ENCODE peak calls at places on chromosomes 7 and 10, in six cellular contexts. C is kidney; X is SW480; T is kidney tubule cell; O is effector memory CD8-positive, alpha-beta T cell; D is left ventricle myocardium inferior. J is an unnamed sample.

GRCh38 chr7:107070710-107071109 is 26.2 kb downstream of the PRKAR2B start:
- DNase-seq in O (no peak), C (no peak), X (no peak), D (no peak), T (no peak), J (no peak)

GRCh38 chr7:126799541-126799940 is 453.2 kb downstream of the GRM8 start:
- DNase-seq in T (no peak), D (no peak), O (no peak), X (no peak), C (no peak), J (no peak)

GRCh38 chr7:138889566-138889965 is 91.6 kb upstream of the ATP6V0A4 start:
- DNase-seq in X (peak; percentile 36), O (no peak), C (no peak), T (no peak), D (no peak), J (no peak)

GRCh38 chr7:106032295-106032694 is 69.2 kb downstream of the CDHR3 start:
- DNase-seq in T (no peak), D (no peak), O (no peak), X (no peak), C (no peak), J (no peak)

GRCh38 chr10:132677905-132678298 is 108.0 kb downstream of the NKX6-2 start:
- DNase-seq in T (no peak), C (peak; percentile 43), D (no peak), O (no peak), X (no peak), J (no peak)

GRCh38 chr7:122219253-122219865 is 75.3 kb upstream of the AASS start:
- DNase-seq in T (peak; percentile 32), D (no peak), O (no peak), C (no peak), X (no peak), J (no peak)

GRCh38 chr10:69262249-69262864 is 15.9 kb upstream of the HK1 start:
- DNase-seq in O (no peak), T (no peak), X (no peak), D (no peak), C (no peak), J (no peak)

GRCh38 chr10:69881202-69881601 is 79.5 kb downstream of the COL13A1 start:
- DNase-seq in X (no peak), T (no peak), D (no peak), C (peak; percentile 51), O (no peak), J (no peak)

GRCh38 chr7:23106801-23107713 is 1.5 kb downstream of the KLHL7 start:
- DNase-seq in D (no peak), T (peak; percentile 21), O (no peak), X (no peak), C (no peak), J (no peak)

GRCh38 chr7:45089314-45089891 is 634 bp upstream of the NACAD start:
- DNase-seq in D (peak; percentile 56), X (peak; percentile 76), T (peak; percentile 72), O (peak; percentile 57), C (peak; percentile 88), J (peak; percentile 46)

GRCh38 chr7:69825031-69825681 is 226.9 kb downstream of the AUTS2 start:
- DNase-seq in D (no peak), T (no peak), X (no peak), C (no peak), O (no peak), J (no peak)

GRCh38 chr10:79137404-79137803 is 68.6 kb downstream of the ZMIZ1 start:
- DNase-seq in D (no peak), X (no peak), C (no peak), T (no peak), O (no peak), J (no peak)

GRCh38 chr10:6737080-6737641 is 157.1 kb upstream of the PRKCQ start:
- DNase-seq in C (no peak), X (peak; percentile 58), O (no peak), D (no peak), T (peak; percentile 89), J (no peak)

GRCh38 chr7:42739591-42739990 is 172.3 kb downstream of the C7orf25 start:
- DNase-seq in D (peak; percentile 46), O (no peak), X (no peak), C (no peak), T (no peak), J (no peak)

GRCh38 chr7:18421297-18422004 is 74.1 kb upstream of the HDAC9 start:
- DNase-seq in D (no peak), C (no peak), X (no peak), O (no peak), T (peak; percentile 58), J (no peak)

GRCh38 chr7:31687024-31687423 is at the start of gene PPP1R17:
- DNase-seq in C (no peak), O (no peak), D (peak; percentile 34), T (no peak), X (no peak), J (no peak)

GRCh38 chr7:1899201-1899600 is 229.1 kb downstream of the ELFN1 start:
- DNase-seq in C (peak; percentile 87), T (no peak), O (no peak), X (no peak), D (no peak), J (no peak)

GRCh38 chr10:119259345-119259744 is 52.0 kb downstream of the GRK5 start:
- DNase-seq in X (no peak), D (no peak), C (no peak), T (no peak), O (no peak), J (no peak)

J was measured in immature natural killer cell.